ENCODE peak calls at places on chromosome 1, in eight cellular contexts. One of them, this sample, is unnamed. For H4K20me1, the result is how much of the 10 kb centered on the place peaks cover.

GRCh38 chr1:53544731-53545515 is 85.7 kb downstream of the DMRTB1 start:
- DNase-seq in keratinocyte: no peak
- DNase-seq in PC-3: no peak
- DNase-seq in OCI-LY7: no peak
- DNase-seq in Karpas-422: no peak
- DNase-seq in fibroblast of lung: no peak
- DNase-seq in K562: no peak
- DNase-seq in IMR-90: no peak
- DNase-seq in this sample: no peak

GRCh38 chr1:119988316-119989067 is 81.0 kb downstream of the NOTCH2 start:
- DNase-seq in keratinocyte: no peak
- DNase-seq in PC-3: peak
- DNase-seq in OCI-LY7: no peak
- DNase-seq in Karpas-422: peak
- DNase-seq in fibroblast of lung: peak
- DNase-seq in K562: no peak
- DNase-seq in IMR-90: peak
- DNase-seq in this sample: no peak

GRCh38 chr1:204920511-204920910 is 49.8 kb downstream of the NFASC start:
- DNase-seq in keratinocyte: no peak
- DNase-seq in PC-3: no peak
- DNase-seq in OCI-LY7: no peak
- DNase-seq in Karpas-422: no peak
- DNase-seq in fibroblast of lung: no peak
- DNase-seq in K562: no peak
- DNase-seq in IMR-90: no peak
- DNase-seq in this sample: peak

GRCh38 chr1:116224561-116224960 is 113.4 kb downstream of the MAB21L3 start:
- DNase-seq in keratinocyte: no peak
- DNase-seq in PC-3: no peak
- DNase-seq in OCI-LY7: peak
- DNase-seq in Karpas-422: peak
- DNase-seq in fibroblast of lung: no peak
- DNase-seq in K562: no peak
- DNase-seq in IMR-90: no peak
- DNase-seq in this sample: no peak

GRCh38 chr1:246269466-246269865 is 237.6 kb downstream of the SMYD3 start:
- DNase-seq in keratinocyte: no peak
- DNase-seq in PC-3: no peak
- DNase-seq in OCI-LY7: no peak
- DNase-seq in Karpas-422: no peak
- DNase-seq in fibroblast of lung: no peak
- DNase-seq in K562: no peak
- DNase-seq in IMR-90: no peak
- DNase-seq in this sample: no peak

GRCh38 chr1:234250747-234251146 is 122.5 kb upstream of the COA6 start:
- DNase-seq in keratinocyte: no peak
- DNase-seq in PC-3: no peak
- DNase-seq in OCI-LY7: no peak
- DNase-seq in Karpas-422: no peak
- DNase-seq in fibroblast of lung: no peak
- DNase-seq in K562: no peak
- DNase-seq in IMR-90: no peak
- DNase-seq in this sample: peak

GRCh38 chr1:182786223-182787001 is 3.2 kb upstream of the NPL start:
- DNase-seq in keratinocyte: peak
- DNase-seq in PC-3: peak
- DNase-seq in OCI-LY7: peak
- DNase-seq in Karpas-422: peak
- DNase-seq in fibroblast of lung: peak
- DNase-seq in K562: peak
- DNase-seq in IMR-90: peak
- DNase-seq in this sample: peak

GRCh38 chr1:38003261-38004250 is 1.8 kb downstream of the FHL3 start:
- DNase-seq in keratinocyte: no peak
- DNase-seq in PC-3: no peak
- DNase-seq in OCI-LY7: no peak
- DNase-seq in Karpas-422: no peak
- DNase-seq in fibroblast of lung: peak
- DNase-seq in K562: no peak
- DNase-seq in IMR-90: peak
- DNase-seq in this sample: peak

GRCh38 chr1:232014941-232015340 is 388.4 kb downstream of the DISC1 start:
- DNase-seq in keratinocyte: no peak
- DNase-seq in PC-3: no peak
- DNase-seq in OCI-LY7: no peak
- DNase-seq in Karpas-422: no peak
- DNase-seq in fibroblast of lung: no peak
- DNase-seq in K562: no peak
- DNase-seq in IMR-90: no peak
- DNase-seq in this sample: no peak

GRCh38 chr1:76317299-76317913 is 242.9 kb downstream of the ST6GALNAC3 start:
- DNase-seq in keratinocyte: no peak
- DNase-seq in PC-3: no peak
- DNase-seq in OCI-LY7: no peak
- DNase-seq in Karpas-422: no peak
- DNase-seq in fibroblast of lung: no peak
- DNase-seq in K562: no peak
- DNase-seq in IMR-90: no peak
- DNase-seq in this sample: no peak

GRCh38 chr1:68051475-68051874 is 1.0 kb upstream of the DIRAS3 start:
- DNase-seq in keratinocyte: no peak
- DNase-seq in PC-3: no peak
- DNase-seq in OCI-LY7: no peak
- DNase-seq in Karpas-422: no peak
- DNase-seq in fibroblast of lung: peak
- DNase-seq in K562: no peak
- DNase-seq in IMR-90: peak
- DNase-seq in this sample: peak

GRCh38 chr1:240806201-240806745 is 194.3 kb upstream of the GREM2 start:
- DNase-seq in keratinocyte: no peak
- DNase-seq in PC-3: peak
- DNase-seq in OCI-LY7: no peak
- DNase-seq in Karpas-422: no peak
- DNase-seq in fibroblast of lung: no peak
- DNase-seq in K562: no peak
- DNase-seq in IMR-90: peak
- DNase-seq in this sample: no peak

GRCh38 chr1:183632964-183633363 is 2.6 kb downstream of the ARPC5 start:
- DNase-seq in keratinocyte: no peak
- DNase-seq in PC-3: no peak
- DNase-seq in OCI-LY7: peak
- DNase-seq in Karpas-422: no peak
- DNase-seq in fibroblast of lung: no peak
- DNase-seq in K562: peak
- DNase-seq in IMR-90: no peak
- DNase-seq in this sample: no peak

GRCh38 chr1:196976278-196976677 is 1.1 kb upstream of the CFHR5 start:
- DNase-seq in keratinocyte: no peak
- DNase-seq in PC-3: no peak
- DNase-seq in OCI-LY7: no peak
- DNase-seq in Karpas-422: no peak
- DNase-seq in fibroblast of lung: no peak
- DNase-seq in K562: no peak
- DNase-seq in IMR-90: no peak
- DNase-seq in this sample: no peak

GRCh38 chr1:196980859-196981258 is 3.5 kb downstream of the CFHR5 start:
- DNase-seq in keratinocyte: no peak
- DNase-seq in PC-3: no peak
- DNase-seq in OCI-LY7: no peak
- DNase-seq in Karpas-422: no peak
- DNase-seq in fibroblast of lung: no peak
- DNase-seq in K562: no peak
- DNase-seq in IMR-90: no peak
- DNase-seq in this sample: no peak

DNA sequence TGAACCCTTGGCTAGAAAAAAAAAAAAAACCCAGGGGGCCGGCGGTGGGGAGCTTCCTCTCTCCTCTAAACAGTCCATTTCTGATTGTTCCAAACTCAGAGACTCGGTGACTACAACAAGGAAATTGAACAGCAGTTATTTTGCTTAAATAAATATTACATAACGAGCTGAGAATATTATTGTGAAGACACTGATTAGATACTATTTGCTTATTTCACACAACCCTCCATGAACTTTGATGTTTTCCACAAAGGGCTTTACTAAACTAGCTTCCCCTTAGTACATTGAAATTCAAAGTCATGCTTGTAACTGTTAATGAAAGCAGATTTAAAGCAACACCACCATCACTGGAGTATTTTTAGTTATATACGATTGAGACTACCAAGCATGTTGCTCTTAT is at the start of gene CFHR5:
- DNase-seq in keratinocyte: no peak
- DNase-seq in PC-3: no peak
- DNase-seq in OCI-LY7: no peak
- DNase-seq in Karpas-422: no peak
- DNase-seq in fibroblast of lung: no peak
- DNase-seq in K562: no peak
- DNase-seq in IMR-90: no peak
- DNase-seq in this sample: no peak
- H3K4me3 ChIP-seq in keratinocyte: no peak
- H3K4me3 ChIP-seq in PC-3: no peak
- H3K4me3 ChIP-seq in OCI-LY7: no peak
- H3K4me3 ChIP-seq in Karpas-422: no peak
- H3K4me3 ChIP-seq in fibroblast of lung: no peak
- H3K4me3 ChIP-seq in K562: no peak
- H3K4me3 ChIP-seq in IMR-90: no peak
- H3K4me3 ChIP-seq in this sample: no peak

DNA sequence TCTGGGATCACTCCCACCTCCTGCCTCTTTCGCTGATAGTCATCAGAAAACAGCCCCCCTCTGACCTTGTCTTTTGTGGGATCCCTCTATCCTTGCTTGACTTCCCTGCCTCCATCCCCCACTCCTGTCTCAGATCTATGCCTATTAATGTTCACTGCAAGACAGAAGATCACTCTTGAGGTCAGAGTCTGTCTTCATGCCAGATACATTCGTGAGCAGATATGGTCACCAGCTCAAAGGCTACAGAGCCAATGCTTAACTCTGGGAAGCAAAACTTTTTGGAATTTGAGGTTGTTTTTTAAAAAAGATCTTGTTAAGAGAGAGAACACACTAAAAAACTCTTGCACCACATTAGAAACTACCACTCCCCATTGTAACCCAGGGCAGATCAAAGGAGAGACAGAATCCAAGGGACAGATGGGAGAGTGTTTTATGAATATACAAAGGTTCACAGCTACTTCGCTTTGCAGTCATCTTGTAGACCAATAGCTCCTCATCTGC is 17.1 kb upstream of the A3GALT2 start:
- DNase-seq in keratinocyte: no peak
- DNase-seq in PC-3: no peak
- DNase-seq in OCI-LY7: no peak
- DNase-seq in Karpas-422: no peak
- DNase-seq in fibroblast of lung: peak
- DNase-seq in K562: no peak
- DNase-seq in IMR-90: peak
- DNase-seq in this sample: no peak
- H4K20me1 ChIP-seq in keratinocyte: half or more
- H4K20me1 ChIP-seq in PC-3: half or more
- H4K20me1 ChIP-seq in OCI-LY7: under half
- H4K20me1 ChIP-seq in Karpas-422: under half
- H4K20me1 ChIP-seq in fibroblast of lung: under half
- H4K20me1 ChIP-seq in K562: under half
- H4K20me1 ChIP-seq in IMR-90: half or more
- H4K20me1 ChIP-seq in this sample: under half

GRCh38 chr1:94334764-94335163 is 83.4 kb upstream of the ABCD3 start:
- DNase-seq in keratinocyte: no peak
- DNase-seq in PC-3: no peak
- DNase-seq in OCI-LY7: no peak
- DNase-seq in Karpas-422: no peak
- DNase-seq in fibroblast of lung: no peak
- DNase-seq in K562: no peak
- DNase-seq in IMR-90: no peak
- DNase-seq in this sample: no peak

GRCh38 chr1:94334156-94334555 is 84.0 kb upstream of the ABCD3 start:
- DNase-seq in keratinocyte: no peak
- DNase-seq in PC-3: no peak
- DNase-seq in OCI-LY7: no peak
- DNase-seq in Karpas-422: no peak
- DNase-seq in fibroblast of lung: no peak
- DNase-seq in K562: no peak
- DNase-seq in IMR-90: peak
- DNase-seq in this sample: no peak

GRCh38 chr1:94336991-94337390 is 81.2 kb upstream of the ABCD3 start:
- DNase-seq in keratinocyte: no peak
- DNase-seq in PC-3: peak
- DNase-seq in OCI-LY7: no peak
- DNase-seq in Karpas-422: no peak
- DNase-seq in fibroblast of lung: no peak
- DNase-seq in K562: no peak
- DNase-seq in IMR-90: no peak
- DNase-seq in this sample: no peak

GRCh38 chr1:94335950-94336349 is 82.2 kb upstream of the ABCD3 start:
- DNase-seq in keratinocyte: peak
- DNase-seq in PC-3: peak
- DNase-seq in OCI-LY7: peak
- DNase-seq in Karpas-422: peak
- DNase-seq in fibroblast of lung: peak
- DNase-seq in K562: peak
- DNase-seq in IMR-90: peak
- DNase-seq in this sample: peak

DNA sequence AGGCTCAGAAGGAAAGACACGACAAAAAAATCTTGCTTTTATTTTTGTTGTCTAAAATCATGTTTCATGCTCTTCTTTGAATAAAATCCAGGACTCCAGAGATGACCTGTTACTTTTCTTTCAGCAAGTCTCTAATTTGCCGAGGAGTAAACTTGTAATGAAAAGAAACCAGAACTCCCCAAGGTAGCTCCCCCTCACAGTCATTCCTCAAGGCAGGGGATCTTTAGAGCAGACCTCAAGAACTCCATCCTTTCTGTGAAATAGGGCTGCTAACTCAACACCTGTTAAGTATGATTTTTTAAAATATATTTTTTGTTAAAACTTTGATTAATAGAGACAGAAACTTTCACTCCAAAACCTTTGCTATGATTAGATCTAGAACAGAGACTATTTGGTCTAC is 82.7 kb upstream of the ABCD3 start:
- DNase-seq in keratinocyte: no peak
- DNase-seq in PC-3: no peak
- DNase-seq in OCI-LY7: no peak
- DNase-seq in Karpas-422: no peak
- DNase-seq in fibroblast of lung: no peak
- DNase-seq in K562: no peak
- DNase-seq in IMR-90: no peak
- DNase-seq in this sample: no peak
- H3K4me3 ChIP-seq in keratinocyte: no peak
- H3K4me3 ChIP-seq in PC-3: no peak
- H3K4me3 ChIP-seq in OCI-LY7: no peak
- H3K4me3 ChIP-seq in Karpas-422: no peak
- H3K4me3 ChIP-seq in fibroblast of lung: no peak
- H3K4me3 ChIP-seq in K562: no peak
- H3K4me3 ChIP-seq in IMR-90: no peak
- H3K4me3 ChIP-seq in this sample: no peak

DNA sequence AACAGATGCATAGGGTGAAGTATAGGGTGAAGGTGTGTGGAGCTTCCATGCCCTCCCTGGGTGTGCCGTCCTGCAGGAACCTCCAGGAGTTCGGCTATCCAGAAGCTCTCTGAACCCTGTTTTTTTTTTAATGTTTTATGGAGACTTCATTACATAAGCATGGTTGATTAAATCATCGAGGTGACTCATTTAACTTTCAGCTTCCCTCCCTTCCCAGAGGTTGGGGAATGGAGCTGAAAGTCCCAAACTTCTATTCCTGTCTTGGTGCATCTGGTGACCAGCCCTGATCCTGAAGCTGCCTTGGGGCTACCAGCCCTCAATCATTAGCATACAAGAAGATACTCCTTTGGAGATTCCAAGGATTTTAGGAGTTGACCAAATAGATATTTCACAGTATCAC is 9.4 kb downstream of the RRP15 start:
- DNase-seq in keratinocyte: no peak
- DNase-seq in PC-3: peak
- DNase-seq in OCI-LY7: no peak
- DNase-seq in Karpas-422: no peak
- DNase-seq in fibroblast of lung: no peak
- DNase-seq in K562: no peak
- DNase-seq in IMR-90: peak
- DNase-seq in this sample: no peak
- H4K20me1 ChIP-seq in keratinocyte: under half
- H4K20me1 ChIP-seq in PC-3: under half
- H4K20me1 ChIP-seq in OCI-LY7: under half
- H4K20me1 ChIP-seq in Karpas-422: under half
- H4K20me1 ChIP-seq in fibroblast of lung: under half
- H4K20me1 ChIP-seq in K562: under half
- H4K20me1 ChIP-seq in IMR-90: under half
- H4K20me1 ChIP-seq in this sample: under half

This sample was measured in GM23338.